ENCODE peak calls at places on chromosomes 12 and 14, in ten cellular contexts. H is hepatocyte; D is A549; I is GM23248; X is PC-3; R is anterior cingulate cortex; U is COR-L47; V is Daoy; G is effector CD4-positive, alpha-beta T cell; L is caudate nucleus. W is an unnamed sample.

GRCh38 chr12:39355841-39356240 is 87.1 kb downstream of the KIF21A start:
- DNase-seq in L (no peak), V (no peak), X (no peak), I (no peak), G (no peak), H (no peak), U (no peak), D (no peak), R (no peak), W (no peak)

GRCh38 chr12:116263431-116263830 is 14.1 kb downstream of the MED13L start:
- DNase-seq in D (no peak), X (no peak), H (no peak), G (no peak), U (no peak), L (no peak), R (no peak), I (no peak), V (no peak), W (no peak)

GRCh38 chr14:71803539-71804260 is 128.5 kb upstream of the RGS6 start:
- DNase-seq in L (no peak), V (peak), G (no peak), U (no peak), D (peak), R (no peak), I (peak), H (no peak), X (peak), W (no peak)

GRCh38 chr14:73888460-73888725 is 1.7 kb downstream of the ZNF410 start:
- DNase-seq in D (no peak), X (peak), L (no peak), V (no peak), H (no peak), U (no peak), I (peak), R (no peak), G (no peak), W (no peak)

GRCh38 chr12:124045671-124046070 is 72.7 kb downstream of the ZNF664 start:
- DNase-seq in I (no peak), U (no peak), L (peak), V (no peak), X (no peak), R (peak), H (no peak), G (no peak), D (no peak), W (no peak)

GRCh38 chr14:41285193-41285748 is 321.4 kb upstream of the LRFN5 start:
- DNase-seq in V (peak), X (peak), G (no peak), R (no peak), D (no peak), L (no peak), U (no peak), I (peak), H (peak), W (peak)

GRCh38 chr14:89589400-89590128 is 172.5 kb upstream of the FOXN3 start:
- DNase-seq in R (peak), V (no peak), L (no peak), U (no peak), G (no peak), I (no peak), D (no peak), H (no peak), X (no peak), W (no peak)

GRCh38 chr14:54715244-54715643 is 148.3 kb downstream of the SAMD4A start:
- DNase-seq in H (no peak), I (peak), G (no peak), U (no peak), V (peak), D (no peak), R (no peak), X (peak), L (no peak), W (no peak)

GRCh38 chr12:22525426-22525825 is 18.9 kb downstream of the C2CD5 start:
- DNase-seq in I (peak), X (peak), L (no peak), U (no peak), R (no peak), D (no peak), G (no peak), V (no peak), H (no peak), W (no peak)

GRCh38 chr14:84017533-84017932 is 1512.4 kb upstream of the FLRT2 start:
- DNase-seq in V (no peak), L (no peak), R (no peak), X (no peak), U (no peak), D (no peak), G (no peak), H (no peak), I (no peak), W (peak)

W was measured in DMS79 treated with DMSO at 0.1 percent for 48 hours.